ENCODE peak calls at places on chromosomes 2 and 18, in four cellular contexts. K is H1, R is A549, N is K562. T is an unnamed sample.

GRCh38 chr2:217185265-217185995 is 325.6 kb upstream of the TNP1 start:
- DNase-seq in N (no peak), K (no peak), R (no peak), T (no peak)

GRCh38 chr2:96470636-96471035 is 34.5 kb downstream of the NEURL3 start:
- DNase-seq in K (peak; percentile 77), R (peak; percentile 55), N (peak; percentile 42), T (peak; percentile 52)

GRCh38 chr2:189137519-189137918 is 42.0 kb downstream of the COL5A2 start:
- DNase-seq in N (no peak), K (no peak), R (no peak), T (no peak)

GRCh38 chr2:120820263-120820884 is 84.7 kb downstream of the GLI2 start:
- DNase-seq in K (no peak), R (no peak), N (no peak), T (no peak)

GRCh38 chr18:34794346-34794745 is 84.2 kb downstream of the DTNA start:
- DNase-seq in N (no peak), R (no peak), K (no peak), T (no peak)

GRCh38 chr2:193428336-193428818 is 1233.6 kb upstream of the TMEFF2 start:
- DNase-seq in N (no peak), K (no peak), R (peak; percentile 63), T (no peak)

GRCh38 chr2:24818721-24819167 is 25.5 kb downstream of the CENPO start:
- DNase-seq in R (no peak), K (no peak), N (no peak), T (no peak)

GRCh38 chr2:204544961-204545860 is at the start of gene PARD3B:
- DNase-seq in R (peak; percentile 57), K (no peak), N (peak; percentile 32), T (peak; percentile 61)

GRCh38 chr2:241316825-241317224 is 1.1 kb downstream of the SEPTIN2 start:
- DNase-seq in N (no peak), K (no peak), R (no peak), T (no peak)

GRCh38 chr2:98487806-98488189 is 43.1 kb downstream of the INPP4A start:
- DNase-seq in N (peak; percentile 46), K (no peak), R (peak; percentile 41), T (no peak)

GRCh38 chr2:28544915-28545589 is 49.2 kb downstream of the PLB1 start:
- DNase-seq in N (no peak), R (no peak), K (no peak), T (no peak)

GRCh38 chr2:68413466-68413865 is 48.4 kb downstream of the PLEK start:
- DNase-seq in R (no peak), N (no peak), K (no peak), T (no peak)

GRCh38 chr2:159285929-159286708 is at the start of gene WDSUB1:
- DNase-seq in R (peak; percentile 39), N (peak; percentile 55), K (no peak), T (peak; percentile 89)

GRCh38 chr2:127169066-127169660 is 50.9 kb downstream of the CYP27C1 start:
- DNase-seq in N (no peak), K (no peak), R (no peak), T (peak; percentile 5)

GRCh38 chr18:57353940-57354461 is 1.6 kb downstream of the ST8SIA3 start:
- DNase-seq in N (peak; percentile 54), R (peak; percentile 4), K (peak; percentile 67), T (peak; percentile 89)

GRCh38 chr2:178674122-178674521 is 133.1 kb downstream of the TTN start:
- DNase-seq in R (peak; percentile 12), N (no peak), K (no peak), T (no peak)

GRCh38 chr2:59312967-59313943 is 1072.1 kb upstream of the FANCL start:
- DNase-seq in N (no peak), R (no peak), K (no peak), T (no peak)

GRCh38 chr2:153595939-153596338 is 117.4 kb upstream of the RPRM start:
- DNase-seq in N (no peak), K (no peak), R (peak; percentile 6), T (no peak)

GRCh38 chr2:184338776-184339175 is 259.6 kb upstream of the ZNF804A start:
- DNase-seq in R (no peak), K (no peak), N (no peak), T (no peak)

GRCh38 chr2:41703123-41703522 is 344.7 kb upstream of the PKDCC start:
- DNase-seq in K (no peak), R (no peak), N (no peak), T (no peak)

GRCh38 chr2:104844813-104845551 is 8.9 kb upstream of the POU3F3 start:
- DNase-seq in N (no peak), K (no peak), R (no peak), T (no peak)

GRCh38 chr2:172623249-172623965 is 67.5 kb downstream of the PDK1 start:
- DNase-seq in N (no peak), K (no peak), R (no peak), T (no peak)

GRCh38 chr2:59754336-59754735 is 799.1 kb downstream of the BCL11A start:
- DNase-seq in N (no peak), K (no peak), R (no peak), T (no peak)

GRCh38 chr2:155054712-155055111 is 356.2 kb downstream of the KCNJ3 start:
- DNase-seq in K (no peak), N (no peak), R (no peak), T (no peak)

GRCh38 chr2:23351388-23352141 is 33.4 kb upstream of the KLHL29 start:
- DNase-seq in N (peak; percentile 83), K (peak; percentile 61), R (peak; percentile 69), T (peak; percentile 88)

GRCh38 chr18:63148449-63149199 is 170.9 kb downstream of the BCL2 start:
- DNase-seq in R (no peak), K (no peak), N (no peak), T (no peak)

GRCh38 chr2:197946562-197946961 is 142.2 kb downstream of the PLCL1 start:
- DNase-seq in R (no peak), N (no peak), K (no peak), T (no peak)

GRCh38 chr2:53095227-53095626 is 672.4 kb upstream of the CHAC2 start:
- DNase-seq in N (no peak), K (no peak), R (no peak), T (no peak)

GRCh38 chr2:127423476-127423840 is 5.2 kb downstream of the PROC start:
- DNase-seq in K (no peak), R (no peak), N (no peak), T (no peak)

GRCh38 chr2:18413794-18414396 is 146.6 kb downstream of the RDH14 start:
- DNase-seq in N (no peak), K (no peak), R (peak; percentile 69), T (no peak)

GRCh38 chr2:63300835-63301234 is 250.2 kb downstream of the OTX1 start:
- DNase-seq in N (no peak), K (no peak), R (peak; percentile 35), T (no peak)

DNA sequence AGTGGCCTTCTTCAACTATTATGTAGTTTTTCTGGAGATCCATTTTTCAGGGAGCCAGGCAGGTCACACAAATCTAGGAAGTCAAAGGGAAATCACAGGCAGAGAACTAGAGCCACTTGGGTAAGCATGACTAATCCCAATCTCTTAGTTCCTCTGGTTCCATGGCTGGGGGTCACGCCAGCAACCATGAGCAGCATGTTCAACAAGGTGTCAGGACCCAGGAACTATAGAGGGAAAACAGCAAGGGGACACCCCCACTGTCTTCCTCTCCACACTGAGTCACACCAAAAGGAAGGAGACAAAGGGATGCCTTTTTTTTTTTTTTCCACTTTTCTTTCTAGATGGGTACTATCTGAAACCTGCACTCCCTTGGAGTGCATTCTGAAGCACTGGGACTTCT is 250.9 kb downstream of the OTX1 start:
- DNase-seq in R (peak; percentile 9), N (no peak), K (no peak), T (no peak)
- H3K9me3 ChIP-seq in R (peaks cover 40% of the 10 kb centered on the region), N (no peaks in the 10 kb centered on the region), K (peaks cover 55% of the 10 kb centered on the region), T (peaks cover 47% of the 10 kb centered on the region)

GRCh38 chr2:216110620-216111019 is 1.5 kb downstream of the XRCC5 start:
- DNase-seq in K (no peak), N (no peak), R (no peak), T (no peak)

GRCh38 chr2:216107760-216108159 is 1.4 kb upstream of the XRCC5 start:
- DNase-seq in R (no peak), N (peak; percentile 12), K (no peak), T (no peak)

GRCh38 chr2:216108310-216108966 is 710 bp upstream of the XRCC5 start:
- DNase-seq in K (no peak), R (no peak), N (peak; percentile 23), T (no peak)

GRCh38 chr2:216109962-216110614 is 940 bp downstream of the XRCC5 start:
- DNase-seq in K (no peak), N (peak; percentile 6), R (peak; percentile 36), T (no peak)

DNA sequence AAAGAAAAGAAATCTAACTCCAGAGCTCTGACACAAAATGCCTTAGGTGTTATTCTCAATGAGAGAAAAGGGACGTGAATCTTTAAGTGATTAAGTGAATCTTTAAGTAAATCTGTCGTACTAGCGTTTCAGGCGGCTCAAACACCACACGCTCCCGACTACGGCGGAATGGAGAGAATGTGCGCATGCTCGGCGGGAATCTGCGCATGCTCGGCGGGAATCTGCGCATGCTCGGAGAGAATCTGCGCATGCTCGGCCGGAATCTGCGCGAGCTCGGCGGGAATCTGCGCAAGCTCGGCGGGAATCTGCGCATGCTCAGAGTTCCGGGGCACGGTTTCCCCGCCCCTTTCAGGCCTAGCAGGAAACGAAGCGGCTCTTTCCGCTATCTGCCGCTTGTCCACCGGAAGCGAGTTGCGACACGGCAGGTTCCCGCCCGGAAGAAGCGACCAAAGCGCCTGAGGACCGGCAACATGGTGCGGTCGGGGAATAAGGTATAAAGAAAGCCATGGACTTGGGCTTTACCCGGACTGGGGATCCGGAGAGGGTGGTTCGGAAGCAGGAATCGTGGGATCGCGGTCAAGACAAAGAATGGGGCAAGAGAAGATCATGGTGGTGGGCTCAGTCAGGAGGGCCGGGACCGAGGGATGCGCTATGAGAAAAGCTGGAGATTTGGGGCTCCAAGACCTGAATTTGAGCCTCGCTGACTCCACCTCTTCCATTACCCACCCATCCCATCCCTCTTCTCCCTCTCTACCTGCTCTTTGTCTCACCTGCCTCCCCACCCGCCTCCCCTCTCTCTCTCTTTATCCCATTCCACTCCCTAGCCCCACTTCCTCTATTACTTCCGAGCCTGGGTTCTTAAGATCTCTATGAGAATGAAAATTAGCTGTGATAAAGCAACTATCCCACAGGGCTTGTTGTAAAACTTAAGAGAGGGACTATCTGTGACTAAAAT is at the start of gene XRCC5:
- DNase-seq in K (peak; percentile 98), N (peak; percentile 94), R (peak; percentile 98), T (peak; percentile 95)
- TF ChIP-seq EP300 in K (no peak), N (no peak), R (no peak), T (peak; percentile 29)

DNA sequence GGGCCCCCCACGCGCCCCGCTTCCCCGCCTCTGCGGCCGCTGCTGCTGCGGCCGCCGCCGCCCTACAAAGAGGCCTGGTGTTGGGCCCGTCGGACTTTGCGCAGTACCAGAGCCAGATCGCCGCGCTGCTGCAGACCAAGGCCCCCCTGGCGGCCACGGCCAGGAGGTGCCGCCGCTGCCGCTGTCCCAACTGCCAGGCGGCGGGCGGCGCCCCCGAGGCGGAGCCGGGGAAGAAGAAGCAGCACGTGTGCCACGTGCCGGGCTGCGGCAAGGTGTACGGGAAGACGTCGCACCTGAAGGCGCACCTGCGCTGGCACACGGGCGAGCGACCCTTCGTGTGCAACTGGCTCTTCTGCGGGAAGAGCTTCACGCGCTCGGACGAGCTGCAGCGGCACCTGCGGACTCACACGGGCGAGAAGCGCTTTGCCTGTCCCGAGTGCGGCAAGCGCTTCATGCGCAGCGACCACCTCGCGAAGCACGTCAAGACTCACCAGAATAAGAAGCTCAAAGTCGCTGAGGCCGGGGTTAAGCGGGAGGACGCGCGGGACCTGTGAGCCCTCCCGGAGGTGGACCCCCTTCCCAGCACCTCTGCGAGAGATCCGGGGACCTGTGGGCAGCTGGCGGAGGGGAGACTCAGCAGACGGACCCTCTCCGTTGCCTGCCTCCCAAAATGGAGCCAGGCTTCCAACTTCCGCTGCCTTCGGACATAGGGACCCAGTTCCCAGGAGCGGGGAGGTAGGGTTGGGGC is 1.9 kb downstream of the SP5 start:
- DNase-seq in N (no peak), R (peak; percentile 56), K (peak; percentile 58), T (peak; percentile 68)
- H3K9me3 ChIP-seq in N (peaks cover 4% of the 10 kb centered on the region), R (no peaks in the 10 kb centered on the region), K (peaks cover 7% of the 10 kb centered on the region), T (no peaks in the 10 kb centered on the region)

GRCh38 chr18:55988537-55988936 is 400.5 kb upstream of the TCF4 start:
- DNase-seq in R (no peak), N (no peak), K (no peak), T (no peak)
- TF ChIP-seq EP300 in R (no peak), N (no peak), K (no peak), T (no peak)

T was measured in upper lobe of left lung.